ENCODE peak calls at places on chromosomes 4 and X, in six cellular contexts. O is fibroblast of lung, U is AG04449, X is KBM-7, B is endodermal cell, K is GM23248. L is an unnamed sample.
A peak's percentile ranks its signal among the peaks of the same experiment; 100 is the strongest.

GRCh38 chr4:10620935-10621488 is 63.6 kb downstream of the CLNK start:
- DNase-seq in U (no peak), O (no peak), K (no peak), X (no peak), B (no peak), L (no peak)

GRCh38 chr4:22881416-22881815 is 188.7 kb downstream of the GBA3 start:
- DNase-seq in K (no peak), B (no peak), U (no peak), O (no peak), X (no peak), L (no peak)

GRCh38 chr4:166527500-166527899 is 654.5 kb downstream of the TLL1 start:
- DNase-seq in X (no peak), K (no peak), B (peak; percentile 48), O (peak; percentile 1), U (peak; percentile 29), L (no peak)

GRCh38 chr4:40190465-40190864 is 6.4 kb upstream of the RHOH start:
- DNase-seq in O (no peak), U (no peak), B (no peak), X (no peak), K (no peak), L (no peak)

GRCh38 chrX:129957241-129958099 is 25.0 kb upstream of the BCORL1 start:
- DNase-seq in X (peak; percentile 97), B (peak; percentile 87), K (peak; percentile 66), O (peak; percentile 44), U (no peak), L (peak; percentile 69)

GRCh38 chrX:71996826-71997225 is 86.2 kb downstream of the NHSL2 start:
- DNase-seq in B (peak; percentile 82), O (no peak), K (peak; percentile 46), U (no peak), X (no peak), L (no peak)

GRCh38 chrX:80747832-80748231 is 61.8 kb downstream of the BRWD3 start:
- DNase-seq in X (no peak), O (peak; percentile 0), K (peak; percentile 25), B (no peak), U (no peak), L (no peak)

GRCh38 chr4:4711902-4712301 is 147.6 kb upstream of the MSX1 start:
- DNase-seq in O (no peak), X (no peak), U (no peak), B (peak; percentile 43), K (no peak), L (no peak)

L was measured in GF-D8.